ENCODE peak calls at places on chromosomes 12 and 14, in nine cellular contexts. U, H, Q, F, Y, A, R, B and D are unnamed samples.

GRCh38 chr12:124359671-124360581 is 65.0 kb downstream of the RFLNA start:
- DNase-seq in Y (peak), A (no peak), H (no peak), B (peak), R (no peak), F (no peak), U (peak), Q (peak), D (no peak)

GRCh38 chr14:32545858-32546210 is 216.7 kb downstream of the AKAP6 start:
- DNase-seq in B (no peak), Y (peak), R (no peak), U (no peak), F (no peak), A (no peak), H (no peak), Q (no peak), D (no peak)

GRCh38 chr14:67955241-67955640 is 135.7 kb downstream of the RAD51B start:
- DNase-seq in A (no peak), Y (no peak), U (no peak), B (no peak), F (no peak), H (no peak), R (no peak), Q (no peak), D (no peak)

GRCh38 chr14:85580536-85581165 is 50.7 kb downstream of the FLRT2 start:
- DNase-seq in H (no peak), Y (no peak), R (no peak), F (no peak), B (peak), Q (no peak), A (no peak), U (no peak), D (no peak)

GRCh38 chr12:55715833-55716581 is at the start of gene BLOC1S1:
- DNase-seq in Y (peak), Q (peak), F (peak), H (peak), B (peak), A (peak), U (peak), R (peak), D (peak)

GRCh38 chr12:130266751-130267150 is 70.9 kb upstream of the PIWIL1 start:
- DNase-seq in F (no peak), Y (no peak), B (no peak), R (no peak), U (no peak), A (no peak), Q (peak), H (no peak), D (no peak)

GRCh38 chr14:105489607-105490317 is 1.3 kb upstream of the TEDC1 start:
- DNase-seq in B (peak), Q (peak), A (peak), F (peak), Y (peak), U (peak), H (peak), R (peak), D (peak)

GRCh38 chr14:37037636-37038387 is 134.6 kb downstream of the SLC25A21 start:
- DNase-seq in F (no peak), R (no peak), H (no peak), A (no peak), Q (no peak), Y (no peak), B (no peak), U (no peak), D (no peak)

GRCh38 chr12:27076930-27077329 is 5.4 kb downstream of the C12orf71 start:
- DNase-seq in A (peak), R (peak), B (no peak), H (no peak), Q (no peak), F (no peak), Y (no peak), U (no peak), D (no peak)

GRCh38 chr12:105864316-105864715 is 274.4 kb downstream of the NUAK1 start:
- DNase-seq in B (no peak), F (no peak), A (no peak), Q (no peak), H (no peak), Y (no peak), U (no peak), R (no peak), D (no peak)

GRCh38 chr12:32312049-32312670 is 87.2 kb upstream of the FGD4 start:
- DNase-seq in A (peak), H (no peak), Q (peak), B (peak), F (no peak), U (no peak), R (peak), Y (peak), D (no peak)

GRCh38 chr12:41486718-41487117 is 298.6 kb downstream of the PDZRN4 start:
- DNase-seq in Q (peak), U (no peak), A (peak), Y (no peak), F (no peak), R (no peak), H (no peak), B (peak), D (no peak)

GRCh38 chr12:96063046-96063445 is 27.7 kb upstream of the LTA4H start:
- DNase-seq in U (no peak), R (no peak), Y (no peak), A (peak), B (peak), F (no peak), Q (no peak), H (no peak), D (peak)

GRCh38 chr14:24270537-24271133 is 762 bp downstream of the RABGGTA start:
- DNase-seq in H (no peak), U (no peak), Q (no peak), F (no peak), Y (no peak), R (no peak), B (no peak), A (no peak), D (no peak)

GRCh38 chr12:112686373-112686772 is 105.2 kb upstream of the RPH3A start:
- DNase-seq in R (peak), A (peak), F (no peak), U (no peak), Q (no peak), Y (no peak), H (no peak), B (peak), D (no peak)

GRCh38 chr12:2113501-2113912 is 60.7 kb downstream of the CACNA1C start:
- DNase-seq in B (no peak), H (no peak), U (no peak), F (no peak), Q (no peak), Y (no peak), R (no peak), A (no peak), D (no peak)

GRCh38 chr12:40615590-40615989 is 76.6 kb upstream of the CNTN1 start:
- DNase-seq in A (no peak), B (no peak), Y (no peak), F (no peak), U (no peak), R (no peak), Q (no peak), H (no peak), D (no peak)

GRCh38 chr12:27158322-27158721 is 75.9 kb upstream of the C12orf71 start:
- DNase-seq in H (no peak), F (no peak), B (no peak), R (no peak), A (no peak), Y (no peak), Q (peak), U (no peak), D (no peak)

GRCh38 chr14:76715102-76715926 is 46.0 kb upstream of the VASH1 start:
- DNase-seq in R (no peak), Q (no peak), B (peak), U (no peak), A (no peak), H (no peak), Y (peak), F (no peak), D (no peak)

GRCh38 chr12:119288559-119288958 is 46.0 kb upstream of the CCDC60 start:
- DNase-seq in F (no peak), B (no peak), H (no peak), Q (no peak), Y (no peak), A (no peak), R (no peak), U (no peak), D (no peak)

GRCh38 chr12:46480724-46481123 is 108.2 kb upstream of the SLC38A2 start:
- DNase-seq in H (no peak), A (no peak), Y (no peak), F (no peak), B (no peak), U (no peak), R (no peak), Q (no peak), D (no peak)

GRCh38 chr12:54311091-54311490 is 10.3 kb upstream of the NFE2 start:
- DNase-seq in B (no peak), U (no peak), H (no peak), R (no peak), Q (no peak), Y (no peak), F (no peak), A (no peak), D (no peak)

GRCh38 chr14:104983231-104983721 is 2.3 kb upstream of the CLBA1 start:
- DNase-seq in Y (no peak), B (no peak), H (no peak), A (no peak), F (no peak), U (no peak), R (no peak), Q (no peak), D (no peak)

GRCh38 chr14:34770901-34771300 is 56.5 kb upstream of the CFL2 start:
- DNase-seq in R (no peak), F (no peak), Y (no peak), A (peak), H (no peak), U (no peak), B (peak), Q (no peak), D (no peak)

GRCh38 chr12:25839470-25839869 is 119.0 kb upstream of the RASSF8 start:
- DNase-seq in B (peak), Q (no peak), R (peak), F (no peak), H (no peak), Y (no peak), U (no peak), A (peak), D (no peak)

GRCh38 chr14:74973003-74973614 is 17.7 kb upstream of the PGF start:
- DNase-seq in Y (no peak), R (no peak), F (no peak), B (peak), U (no peak), Q (no peak), A (peak), H (no peak), D (no peak)

GRCh38 chr14:105299654-105300541 is 903 bp downstream of the BRF1 start:
- DNase-seq in U (no peak), F (no peak), R (no peak), Q (no peak), Y (peak), H (no peak), B (no peak), A (peak), D (peak)

GRCh38 chr12:101051901-101052550 is 158.0 kb downstream of the SLC5A8 start:
- DNase-seq in U (no peak), H (no peak), R (peak), F (no peak), Y (no peak), A (peak), B (peak), Q (peak), D (no peak)

GRCh38 chr12:39272934-39273770 is 169.8 kb downstream of the KIF21A start:
- DNase-seq in H (no peak), B (peak), U (no peak), R (peak), A (peak), Q (peak), Y (peak), F (peak), D (no peak)

GRCh38 chr14:106681161-106681955 is 1155.0 kb downstream of the TMEM121 start:
- DNase-seq in B (no peak), F (no peak), R (no peak), Y (no peak), H (no peak), Q (no peak), U (no peak), A (no peak), D (no peak)

GRCh38 chr12:49583361-49584094 is 15.6 kb upstream of the MCRS1 start:
- DNase-seq in B (peak), F (no peak), Q (no peak), A (no peak), Y (no peak), H (no peak), R (no peak), U (no peak), D (no peak)

GRCh38 chr14:96037891-96038557 is 1.1 kb upstream of the C14orf132 start:
- DNase-seq in F (no peak), H (no peak), U (peak), Q (no peak), Y (no peak), B (no peak), R (peak), A (peak), D (no peak)

GRCh38 chr12:115785548-115785947 is 491.9 kb downstream of the MED13L start:
- DNase-seq in H (no peak), R (no peak), Y (no peak), Q (no peak), U (no peak), A (no peak), B (no peak), F (no peak), D (no peak)

GRCh38 chr14:62117718-62118164 is 355.5 kb downstream of the SNAPC1 start:
- DNase-seq in U (no peak), B (no peak), H (no peak), F (no peak), Q (no peak), Y (peak), R (no peak), A (no peak), D (no peak)